ENCODE peak calls at places on chromosomes 16 and 17, in eight cellular contexts. Z, J, Q, V, S, U, O and B are unnamed samples.

GRCh38 chr17:46121841-46122485 is 71.3 kb downstream of the KANSL1 start:
- DNase-seq in Z (no peak), J (no peak), Q (no peak), V (no peak), S (no peak), U (no peak), O (no peak), B (no peak)

GRCh38 chr17:39306028-39306427 is 80.3 kb upstream of the STAC2 start:
- DNase-seq in Z (no peak), J (no peak), Q (no peak), V (no peak), S (no peak), U (no peak), O (no peak), B (no peak)

GRCh38 chr16:89434490-89434889 is 55.9 kb downstream of the ANKRD11 start:
- DNase-seq in Z (no peak), J (no peak), Q (no peak), V (no peak), S (no peak), U (peak; percentile 43), O (no peak), B (no peak)

GRCh38 chr17:76104140-76104895 is 731 bp upstream of the EXOC7 start:
- DNase-seq in Z (no peak), J (no peak), Q (no peak), V (no peak), S (peak; percentile 49), U (no peak), O (no peak), B (no peak)

GRCh38 chr17:35731239-35731931 is at the start of gene RASL10B:
- DNase-seq in Z (peak; percentile 57), J (peak; percentile 43), Q (peak; percentile 62), V (no peak), S (peak; percentile 60), U (peak; percentile 82), O (no peak), B (no peak)

GRCh38 chr17:66459811-66460270 is 157.4 kb downstream of the PRKCA start:
- DNase-seq in Z (no peak), J (peak; percentile 98), Q (no peak), V (no peak), S (no peak), U (no peak), O (no peak), B (no peak)

GRCh38 chr17:40726919-40727318 is 23.4 kb upstream of the KRT24 start:
- DNase-seq in Z (no peak), J (peak; percentile 7), Q (no peak), V (no peak), S (no peak), U (no peak), O (no peak), B (no peak)

GRCh38 chr16:67198238-67198734 is 645 bp upstream of the ELMO3 start:
- DNase-seq in Z (no peak), J (peak; percentile 41), Q (no peak), V (peak; percentile 52), S (peak; percentile 70), U (no peak), O (no peak), B (no peak)

GRCh38 chr16:54436342-54436741 is 149.8 kb upstream of the IRX3 start:
- DNase-seq in Z (no peak), J (no peak), Q (no peak), V (no peak), S (no peak), U (no peak), O (no peak), B (no peak)

GRCh38 chr16:1701216-1701878 is 4.6 kb upstream of the MAPK8IP3 start:
- DNase-seq in Z (no peak), J (no peak), Q (no peak), V (no peak), S (no peak), U (no peak), O (no peak), B (no peak)

GRCh38 chr16:27226976-27227705 is 23.8 kb downstream of the KDM8 start:
- DNase-seq in Z (no peak), J (no peak), Q (no peak), V (no peak), S (peak; percentile 40), U (no peak), O (no peak), B (no peak)

GRCh38 chr16:19513377-19514053 is 8.4 kb downstream of the GDE1 start:
- DNase-seq in Z (no peak), J (no peak), Q (no peak), V (no peak), S (no peak), U (no peak), O (no peak), B (no peak)

GRCh38 chr17:19281161-19281560 is 44.0 kb downstream of the EPN2 start:
- DNase-seq in Z (no peak), J (no peak), Q (no peak), V (no peak), S (no peak), U (no peak), O (no peak), B (no peak)

GRCh38 chr16:21614896-21615295 is 15.5 kb downstream of the METTL9 start:
- DNase-seq in Z (no peak), J (no peak), Q (no peak), V (no peak), S (no peak), U (no peak), O (no peak), B (no peak)

GRCh38 chr16:23877107-23878070 is 41.6 kb downstream of the PRKCB start:
- DNase-seq in Z (no peak), J (no peak), Q (no peak), V (no peak), S (no peak), U (no peak), O (no peak), B (no peak)

GRCh38 chr17:43475494-43476089 is 8.2 kb upstream of the DHX8 start:
- DNase-seq in Z (no peak), J (no peak), Q (no peak), V (no peak), S (no peak), U (no peak), O (no peak), B (no peak)

GRCh38 chr17:48530887-48531272 is at the start of gene HOXB1:
- DNase-seq in Z (no peak), J (no peak), Q (no peak), V (no peak), S (no peak), U (no peak), O (no peak), B (no peak)

GRCh38 chr16:56610017-56610608 is 1.7 kb downstream of the MT2A start:
- DNase-seq in Z (no peak), J (peak; percentile 94), Q (no peak), V (no peak), S (peak; percentile 81), U (no peak), O (peak; percentile 46), B (peak; percentile 49)

GRCh38 chr17:44375196-44376017 is 11.8 kb upstream of the FAM171A2 start:
- DNase-seq in Z (no peak), J (no peak), Q (no peak), V (no peak), S (no peak), U (no peak), O (no peak), B (no peak)

GRCh38 chr16:14399397-14400284 is 230.4 kb downstream of the PARN start:
- DNase-seq in Z (no peak), J (peak; percentile 87), Q (no peak), V (no peak), S (no peak), U (no peak), O (no peak), B (no peak)